ENCODE peak calls at places on chromosome 1, in nine cellular contexts. One of them, this sample, is unnamed.
A peak's percentile ranks its signal among the peaks of the same experiment; 100 is the strongest.

GRCh38 chr1:6498576-6499111 is 7.2 kb upstream of the PLEKHG5 start:
- DNase-seq in H7: no peak
- DNase-seq in activated gamma-delta T cell treated with Interleukin-2 at 50 U/mL for 16 hours: no peak
- DNase-seq in GM06990: no peak
- DNase-seq in prostate gland: no peak
- DNase-seq in LNCaP clone FGC: no peak
- DNase-seq in DMS79 treated with DMSO at 0.1 percent for 48 hours: no peak
- DNase-seq in fibroblast of mammary gland: no peak
- DNase-seq in G401: no peak
- DNase-seq in this sample: no peak

GRCh38 chr1:187685338-187685737 is 856.6 kb downstream of the PLA2G4A start:
- DNase-seq in H7: no peak
- DNase-seq in activated gamma-delta T cell treated with Interleukin-2 at 50 U/mL for 16 hours: no peak
- DNase-seq in GM06990: no peak
- DNase-seq in prostate gland: no peak
- DNase-seq in LNCaP clone FGC: no peak
- DNase-seq in DMS79 treated with DMSO at 0.1 percent for 48 hours: no peak
- DNase-seq in fibroblast of mammary gland: peak; percentile 59
- DNase-seq in G401: no peak
- DNase-seq in this sample: no peak

GRCh38 chr1:113834716-113835115 is 22.4 kb upstream of the RSBN1 start:
- DNase-seq in H7: no peak
- DNase-seq in activated gamma-delta T cell treated with Interleukin-2 at 50 U/mL for 16 hours: no peak
- DNase-seq in GM06990: no peak
- DNase-seq in prostate gland: no peak
- DNase-seq in LNCaP clone FGC: no peak
- DNase-seq in DMS79 treated with DMSO at 0.1 percent for 48 hours: no peak
- DNase-seq in fibroblast of mammary gland: no peak
- DNase-seq in G401: no peak
- DNase-seq in this sample: no peak

GRCh38 chr1:167221126-167221803 is 579 bp downstream of the POU2F1 start:
- DNase-seq in H7: peak; percentile 75
- DNase-seq in activated gamma-delta T cell treated with Interleukin-2 at 50 U/mL for 16 hours: no peak
- DNase-seq in GM06990: no peak
- DNase-seq in prostate gland: peak; percentile 11
- DNase-seq in LNCaP clone FGC: no peak
- DNase-seq in DMS79 treated with DMSO at 0.1 percent for 48 hours: no peak
- DNase-seq in fibroblast of mammary gland: no peak
- DNase-seq in G401: no peak
- DNase-seq in this sample: no peak

GRCh38 chr1:8406946-8407345 is 89.0 kb downstream of the SLC45A1 start:
- DNase-seq in H7: no peak
- DNase-seq in activated gamma-delta T cell treated with Interleukin-2 at 50 U/mL for 16 hours: no peak
- DNase-seq in GM06990: no peak
- DNase-seq in prostate gland: no peak
- DNase-seq in LNCaP clone FGC: no peak
- DNase-seq in DMS79 treated with DMSO at 0.1 percent for 48 hours: no peak
- DNase-seq in fibroblast of mammary gland: no peak
- DNase-seq in G401: no peak
- DNase-seq in this sample: no peak

GRCh38 chr1:91018006-91018405 is 3.8 kb downstream of the ZNF644 start:
- DNase-seq in H7: no peak
- DNase-seq in activated gamma-delta T cell treated with Interleukin-2 at 50 U/mL for 16 hours: no peak
- DNase-seq in GM06990: no peak
- DNase-seq in prostate gland: no peak
- DNase-seq in LNCaP clone FGC: no peak
- DNase-seq in DMS79 treated with DMSO at 0.1 percent for 48 hours: no peak
- DNase-seq in fibroblast of mammary gland: peak; percentile 38
- DNase-seq in G401: peak; percentile 30
- DNase-seq in this sample: no peak

GRCh38 chr1:100277866-100278265 is 11.8 kb downstream of the RTCA start:
- DNase-seq in H7: no peak
- DNase-seq in activated gamma-delta T cell treated with Interleukin-2 at 50 U/mL for 16 hours: peak; percentile 18
- DNase-seq in GM06990: no peak
- DNase-seq in prostate gland: no peak
- DNase-seq in LNCaP clone FGC: no peak
- DNase-seq in DMS79 treated with DMSO at 0.1 percent for 48 hours: no peak
- DNase-seq in fibroblast of mammary gland: peak; percentile 17
- DNase-seq in G401: no peak
- DNase-seq in this sample: no peak

GRCh38 chr1:112714313-112715263 is 544 bp downstream of the PPM1J start:
- DNase-seq in H7: peak; percentile 83
- DNase-seq in activated gamma-delta T cell treated with Interleukin-2 at 50 U/mL for 16 hours: no peak
- DNase-seq in GM06990: peak; percentile 46
- DNase-seq in prostate gland: no peak
- DNase-seq in LNCaP clone FGC: no peak
- DNase-seq in DMS79 treated with DMSO at 0.1 percent for 48 hours: no peak
- DNase-seq in fibroblast of mammary gland: no peak
- DNase-seq in G401: peak; percentile 35
- DNase-seq in this sample: no peak

GRCh38 chr1:223639333-223639749 is 26.2 kb downstream of the CAPN8 start:
- DNase-seq in H7: no peak
- DNase-seq in activated gamma-delta T cell treated with Interleukin-2 at 50 U/mL for 16 hours: no peak
- DNase-seq in GM06990: no peak
- DNase-seq in prostate gland: no peak
- DNase-seq in LNCaP clone FGC: no peak
- DNase-seq in DMS79 treated with DMSO at 0.1 percent for 48 hours: no peak
- DNase-seq in fibroblast of mammary gland: peak; percentile 6
- DNase-seq in G401: no peak
- DNase-seq in this sample: no peak

GRCh38 chr1:24070821-24071393 is 41.0 kb downstream of the MYOM3 start:
- DNase-seq in H7: peak; percentile 90
- DNase-seq in activated gamma-delta T cell treated with Interleukin-2 at 50 U/mL for 16 hours: peak; percentile 70
- DNase-seq in GM06990: peak; percentile 53
- DNase-seq in prostate gland: peak; percentile 82
- DNase-seq in LNCaP clone FGC: peak; percentile 39
- DNase-seq in DMS79 treated with DMSO at 0.1 percent for 48 hours: peak; percentile 93
- DNase-seq in fibroblast of mammary gland: peak; percentile 74
- DNase-seq in G401: peak; percentile 79
- DNase-seq in this sample: peak; percentile 81